ENCODE peak calls at places on chromosomes 7 and 10, in nine cellular contexts. N, S, Q, O, T, M, L, P and W are unnamed samples.

GRCh38 chr10:19918800-19919199 is 102.6 kb downstream of the PLXDC2 start:
- DNase-seq in O (no peak), L (no peak), P (no peak), T (peak), M (no peak), N (no peak), Q (no peak), S (no peak), W (no peak)

GRCh38 chr10:78267070-78267469 is 233.4 kb downstream of the RPS24 start:
- DNase-seq in S (no peak), M (no peak), Q (peak), L (no peak), O (no peak), T (no peak), N (peak), P (no peak), W (no peak)

GRCh38 chr7:67018940-67019339 is 22.3 kb downstream of the TYW1 start:
- DNase-seq in N (no peak), L (no peak), M (no peak), T (no peak), Q (no peak), O (no peak), P (no peak), S (no peak), W (no peak)

GRCh38 chr10:105681051-105681450 is 1040.0 kb downstream of the SORCS3 start:
- DNase-seq in P (no peak), L (no peak), S (no peak), M (no peak), N (no peak), O (no peak), Q (no peak), T (no peak), W (no peak)

GRCh38 chr10:90413196-90413595 is 444.6 kb downstream of the HTR7 start:
- DNase-seq in Q (no peak), L (no peak), S (no peak), M (no peak), T (no peak), O (no peak), N (no peak), P (no peak), W (no peak)

GRCh38 chr10:42648512-42648911 is 10.1 kb upstream of the ZNF33B start:
- DNase-seq in L (no peak), T (no peak), S (no peak), P (no peak), O (no peak), Q (no peak), M (no peak), N (no peak), W (no peak)

GRCh38 chr7:24820730-24821044 is 63.4 kb upstream of the GSDME start:
- DNase-seq in L (no peak), N (no peak), T (peak), M (no peak), S (no peak), Q (peak), P (peak), O (no peak), W (no peak)

GRCh38 chr7:75650671-75651070 is 88.1 kb downstream of the HIP1 start:
- DNase-seq in N (no peak), O (no peak), S (no peak), T (peak), M (no peak), L (peak), Q (no peak), P (peak), W (no peak)

GRCh38 chr7:93558705-93559614 is 15.6 kb downstream of the CALCR start:
- DNase-seq in S (no peak), N (no peak), M (no peak), L (no peak), O (no peak), Q (no peak), P (peak), T (no peak), W (no peak)

GRCh38 chr10:133388973-133389818 is 4.8 kb upstream of the MTG1 start:
- DNase-seq in Q (no peak), N (no peak), P (no peak), T (no peak), O (no peak), S (no peak), L (no peak), M (peak), W (no peak)

GRCh38 chr10:132764108-132764507 is 21.8 kb downstream of the NKX6-2 start:
- DNase-seq in N (no peak), Q (no peak), M (no peak), T (no peak), S (no peak), P (no peak), O (no peak), L (no peak), W (no peak)

GRCh38 chr10:101829561-101830315 is 11.5 kb upstream of the OGA start:
- DNase-seq in L (peak), M (peak), T (no peak), Q (no peak), S (peak), O (peak), P (no peak), N (no peak), W (peak)

GRCh38 chr7:28806841-28807240 is 151.3 kb downstream of the TRIL start:
- DNase-seq in Q (no peak), M (no peak), O (no peak), P (no peak), S (no peak), T (no peak), L (no peak), N (peak), W (no peak)

GRCh38 chr10:72175166-72175565 is 40.6 kb upstream of the ANAPC16 start:
- DNase-seq in L (no peak), M (no peak), P (no peak), Q (peak), O (no peak), T (no peak), S (no peak), N (peak), W (no peak)

GRCh38 chr10:22473459-22473858 is 128.2 kb downstream of the SPAG6 start:
- DNase-seq in L (no peak), T (no peak), P (no peak), Q (no peak), M (no peak), N (no peak), O (no peak), S (no peak), W (no peak)

GRCh38 chr7:38932509-38933168 is 23.6 kb upstream of the VPS41 start:
- DNase-seq in Q (peak), M (peak), P (peak), N (peak), T (peak), L (peak), S (no peak), O (peak), W (peak)

GRCh38 chr10:129365767-129366400 is 101.2 kb upstream of the MGMT start:
- DNase-seq in T (no peak), N (no peak), S (no peak), P (no peak), O (no peak), L (no peak), Q (no peak), M (no peak), W (no peak)

GRCh38 chr10:111968624-111969023 is 214.9 kb downstream of the GPAM start:
- DNase-seq in M (no peak), O (no peak), L (no peak), Q (no peak), T (no peak), S (no peak), P (no peak), N (no peak), W (no peak)

GRCh38 chr10:101490026-101490425 is 98.0 kb downstream of the POLL start:
- DNase-seq in Q (no peak), L (no peak), P (no peak), M (no peak), N (no peak), S (no peak), T (no peak), O (no peak), W (no peak)

GRCh38 chr10:48899781-48900180 is 39.9 kb downstream of the LRRC18 start:
- DNase-seq in N (no peak), O (no peak), S (no peak), T (no peak), Q (no peak), M (no peak), L (no peak), P (no peak), W (no peak)

GRCh38 chr7:55157347-55158105 is 138.7 kb downstream of the EGFR start:
- DNase-seq in N (no peak), P (no peak), M (no peak), S (no peak), O (no peak), Q (no peak), T (no peak), L (no peak), W (no peak)

GRCh38 chr7:28378574-28379149 is 33.7 kb upstream of the CREB5 start:
- DNase-seq in N (no peak), O (no peak), M (no peak), P (no peak), Q (peak), S (no peak), L (no peak), T (no peak), W (no peak)

GRCh38 chr7:101519324-101520017 is 109.6 kb downstream of the MYL10 start:
- DNase-seq in O (no peak), N (peak), M (no peak), L (no peak), P (no peak), T (no peak), S (no peak), Q (peak), W (no peak)

GRCh38 chr7:30468791-30469190 is 9.8 kb downstream of the NOD1 start:
- DNase-seq in N (no peak), Q (no peak), O (no peak), T (no peak), M (no peak), S (no peak), P (no peak), L (no peak), W (no peak)

GRCh38 chr7:11923376-11923922 is 91.5 kb upstream of the THSD7A start:
- DNase-seq in S (no peak), M (no peak), O (no peak), L (no peak), Q (no peak), T (no peak), P (peak), N (no peak), W (no peak)

GRCh38 chr7:52925332-52925731 is 110.1 kb upstream of the POM121L12 start:
- DNase-seq in M (no peak), Q (no peak), N (no peak), O (no peak), T (no peak), P (no peak), L (no peak), S (no peak), W (no peak)

GRCh38 chr10:69936091-69936490 is 116.6 kb upstream of the MACROH2A2 start:
- DNase-seq in S (no peak), Q (no peak), M (no peak), L (no peak), O (no peak), T (no peak), N (no peak), P (no peak), W (no peak)

GRCh38 chr10:107163086-107163880 is 1.2 kb downstream of the SORCS1 start:
- DNase-seq in S (no peak), Q (no peak), L (no peak), N (no peak), T (no peak), M (no peak), P (no peak), O (no peak), W (no peak)